ENCODE peak calls at places on chromosomes 11 and 22, in nine cellular contexts. One of them, this sample, is unnamed.

GRCh38 chr11:116170526-116171120 is 602.2 kb downstream of the BUD13 start:
- DNase-seq in IMR-90: no peak
- DNase-seq in upper lobe of right lung: no peak
- DNase-seq in fibroblast of the aortic adventitia: no peak
- DNase-seq in endothelial cell of umbilical vein: no peak
- DNase-seq in psoas muscle: no peak
- DNase-seq in SK-N-SH: peak; percentile 52
- DNase-seq in Jurkat, Clone E6-1: no peak
- DNase-seq in heart left ventricle: no peak
- DNase-seq in this sample: peak; percentile 47

GRCh38 chr11:15602779-15603178 is 488.1 kb downstream of the INSC start:
- DNase-seq in IMR-90: no peak
- DNase-seq in upper lobe of right lung: no peak
- DNase-seq in fibroblast of the aortic adventitia: no peak
- DNase-seq in endothelial cell of umbilical vein: no peak
- DNase-seq in psoas muscle: no peak
- DNase-seq in SK-N-SH: no peak
- DNase-seq in Jurkat, Clone E6-1: no peak
- DNase-seq in heart left ventricle: no peak
- DNase-seq in this sample: no peak

GRCh38 chr11:65894034-65894591 is 3.6 kb downstream of the CCDC85B start:
- DNase-seq in IMR-90: no peak
- DNase-seq in upper lobe of right lung: no peak
- DNase-seq in fibroblast of the aortic adventitia: no peak
- DNase-seq in endothelial cell of umbilical vein: peak; percentile 52
- DNase-seq in psoas muscle: no peak
- DNase-seq in SK-N-SH: no peak
- DNase-seq in Jurkat, Clone E6-1: no peak
- DNase-seq in heart left ventricle: peak; percentile 68
- DNase-seq in this sample: no peak

GRCh38 chr11:10118830-10119229 is 175.2 kb downstream of the SBF2 start:
- DNase-seq in IMR-90: no peak
- DNase-seq in upper lobe of right lung: no peak
- DNase-seq in fibroblast of the aortic adventitia: peak; percentile 54
- DNase-seq in endothelial cell of umbilical vein: peak; percentile 39
- DNase-seq in psoas muscle: no peak
- DNase-seq in SK-N-SH: no peak
- DNase-seq in Jurkat, Clone E6-1: no peak
- DNase-seq in heart left ventricle: no peak
- DNase-seq in this sample: no peak

GRCh38 chr11:58829736-58830135 is 14.8 kb downstream of the GLYATL2 start:
- DNase-seq in IMR-90: peak; percentile 78
- DNase-seq in upper lobe of right lung: no peak
- DNase-seq in fibroblast of the aortic adventitia: peak; percentile 72
- DNase-seq in endothelial cell of umbilical vein: no peak
- DNase-seq in psoas muscle: no peak
- DNase-seq in SK-N-SH: no peak
- DNase-seq in Jurkat, Clone E6-1: no peak
- DNase-seq in heart left ventricle: no peak
- DNase-seq in this sample: no peak

GRCh38 chr22:29306830-29307657 is 594 bp downstream of the GAS2L1 start:
- DNase-seq in IMR-90: peak; percentile 61
- DNase-seq in upper lobe of right lung: peak; percentile 91
- DNase-seq in fibroblast of the aortic adventitia: peak; percentile 59
- DNase-seq in endothelial cell of umbilical vein: peak; percentile 71
- DNase-seq in psoas muscle: peak; percentile 89
- DNase-seq in SK-N-SH: peak; percentile 93
- DNase-seq in Jurkat, Clone E6-1: peak; percentile 44
- DNase-seq in heart left ventricle: peak; percentile 88
- DNase-seq in this sample: peak; percentile 79

GRCh38 chr11:21514298-21514697 is 678.6 kb upstream of the ANO5 start:
- DNase-seq in IMR-90: no peak
- DNase-seq in upper lobe of right lung: no peak
- DNase-seq in fibroblast of the aortic adventitia: no peak
- DNase-seq in endothelial cell of umbilical vein: no peak
- DNase-seq in psoas muscle: no peak
- DNase-seq in SK-N-SH: peak; percentile 15
- DNase-seq in Jurkat, Clone E6-1: peak; percentile 26
- DNase-seq in heart left ventricle: no peak
- DNase-seq in this sample: no peak

GRCh38 chr22:44448271-44448780 is 49.7 kb downstream of the RTL6 start:
- DNase-seq in IMR-90: peak; percentile 94
- DNase-seq in upper lobe of right lung: peak; percentile 55
- DNase-seq in fibroblast of the aortic adventitia: peak; percentile 96
- DNase-seq in endothelial cell of umbilical vein: no peak
- DNase-seq in psoas muscle: peak; percentile 82
- DNase-seq in SK-N-SH: peak; percentile 49
- DNase-seq in Jurkat, Clone E6-1: no peak
- DNase-seq in heart left ventricle: peak; percentile 90
- DNase-seq in this sample: peak; percentile 82

GRCh38 chr11:15710593-15711260 is 596.0 kb downstream of the INSC start:
- DNase-seq in IMR-90: no peak
- DNase-seq in upper lobe of right lung: no peak
- DNase-seq in fibroblast of the aortic adventitia: no peak
- DNase-seq in endothelial cell of umbilical vein: no peak
- DNase-seq in psoas muscle: peak; percentile 81
- DNase-seq in SK-N-SH: no peak
- DNase-seq in Jurkat, Clone E6-1: no peak
- DNase-seq in heart left ventricle: no peak
- DNase-seq in this sample: no peak

GRCh38 chr11:109071712-109072524 is 350.1 kb upstream of the C11orf87 start:
- DNase-seq in IMR-90: peak; percentile 46
- DNase-seq in upper lobe of right lung: no peak
- DNase-seq in fibroblast of the aortic adventitia: peak; percentile 98
- DNase-seq in endothelial cell of umbilical vein: no peak
- DNase-seq in psoas muscle: no peak
- DNase-seq in SK-N-SH: no peak
- DNase-seq in Jurkat, Clone E6-1: no peak
- DNase-seq in heart left ventricle: peak; percentile 69
- DNase-seq in this sample: no peak

GRCh38 chr11:117068303-117068860 is 29.8 kb downstream of the SIK3 start:
- DNase-seq in IMR-90: no peak
- DNase-seq in upper lobe of right lung: no peak
- DNase-seq in fibroblast of the aortic adventitia: no peak
- DNase-seq in endothelial cell of umbilical vein: no peak
- DNase-seq in psoas muscle: no peak
- DNase-seq in SK-N-SH: no peak
- DNase-seq in Jurkat, Clone E6-1: no peak
- DNase-seq in heart left ventricle: no peak
- DNase-seq in this sample: no peak

GRCh38 chr11:119795231-119795630 is 66.2 kb upstream of the NECTIN1 start:
- DNase-seq in IMR-90: peak; percentile 77
- DNase-seq in upper lobe of right lung: peak; percentile 48
- DNase-seq in fibroblast of the aortic adventitia: peak; percentile 77
- DNase-seq in endothelial cell of umbilical vein: no peak
- DNase-seq in psoas muscle: no peak
- DNase-seq in SK-N-SH: no peak
- DNase-seq in Jurkat, Clone E6-1: no peak
- DNase-seq in heart left ventricle: no peak
- DNase-seq in this sample: no peak

GRCh38 chr11:64562723-64563351 is 28.2 kb upstream of the SLC22A12 start:
- DNase-seq in IMR-90: no peak
- DNase-seq in upper lobe of right lung: peak; percentile 22
- DNase-seq in fibroblast of the aortic adventitia: no peak
- DNase-seq in endothelial cell of umbilical vein: no peak
- DNase-seq in psoas muscle: peak; percentile 16
- DNase-seq in SK-N-SH: no peak
- DNase-seq in Jurkat, Clone E6-1: no peak
- DNase-seq in heart left ventricle: no peak
- DNase-seq in this sample: no peak

GRCh38 chr11:117873828-117874125 is 2.7 kb downstream of the FXYD6 start:
- DNase-seq in IMR-90: no peak
- DNase-seq in upper lobe of right lung: no peak
- DNase-seq in fibroblast of the aortic adventitia: no peak
- DNase-seq in endothelial cell of umbilical vein: no peak
- DNase-seq in psoas muscle: no peak
- DNase-seq in SK-N-SH: no peak
- DNase-seq in Jurkat, Clone E6-1: no peak
- DNase-seq in heart left ventricle: no peak
- DNase-seq in this sample: no peak

DNA sequence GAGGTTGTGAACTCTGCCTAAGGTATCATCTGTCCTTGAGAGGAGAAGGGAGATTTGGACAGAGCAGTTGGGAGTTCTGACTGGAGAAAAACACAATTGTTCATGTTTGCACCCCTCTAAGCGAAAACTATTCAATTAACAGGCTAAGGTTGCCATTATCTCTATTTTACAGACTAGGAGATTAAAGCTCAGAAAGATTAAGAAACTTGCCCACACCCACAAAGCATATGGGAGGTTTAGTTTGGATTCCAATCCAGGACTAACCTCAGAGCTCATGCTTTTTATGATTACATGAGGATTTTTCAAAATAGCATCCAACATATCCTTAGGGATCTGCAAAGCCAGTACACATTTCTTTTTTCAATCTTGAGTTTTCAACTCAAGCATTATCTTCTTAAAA is 22.0 kb downstream of the GAB2 start:
- DNase-seq in IMR-90: no peak
- DNase-seq in upper lobe of right lung: no peak
- DNase-seq in fibroblast of the aortic adventitia: no peak
- DNase-seq in endothelial cell of umbilical vein: no peak
- DNase-seq in psoas muscle: no peak
- DNase-seq in SK-N-SH: no peak
- DNase-seq in Jurkat, Clone E6-1: no peak
- DNase-seq in heart left ventricle: no peak
- DNase-seq in this sample: no peak
- H3K4me3 ChIP-seq in IMR-90: no peak overlapping the region
- H3K4me3 ChIP-seq in upper lobe of right lung: no peak overlapping the region
- H3K4me3 ChIP-seq in fibroblast of the aortic adventitia: no peak overlapping the region
- H3K4me3 ChIP-seq in endothelial cell of umbilical vein: no peak overlapping the region
- H3K4me3 ChIP-seq in psoas muscle: no peak overlapping the region
- H3K4me3 ChIP-seq in SK-N-SH: no peak overlapping the region
- H3K4me3 ChIP-seq in Jurkat, Clone E6-1: no peak overlapping the region
- H3K4me3 ChIP-seq in heart left ventricle: no peak overlapping the region
- H3K4me3 ChIP-seq in this sample: no peak overlapping the region

DNA sequence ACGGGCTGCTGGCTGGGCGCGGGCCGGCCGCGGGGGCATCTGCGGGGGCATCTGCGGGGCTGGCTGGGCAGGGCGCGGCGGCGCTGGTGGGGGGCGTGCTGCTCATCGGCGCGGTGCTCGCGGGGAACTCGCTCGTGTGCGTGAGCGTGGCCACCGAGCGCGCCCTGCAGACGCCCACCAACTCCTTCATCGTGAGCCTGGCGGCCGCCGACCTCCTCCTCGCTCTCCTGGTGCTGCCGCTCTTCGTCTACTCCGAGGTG is 194 bp downstream of the DRD4 start:
- DNase-seq in IMR-90: no peak
- DNase-seq in upper lobe of right lung: no peak
- DNase-seq in fibroblast of the aortic adventitia: no peak
- DNase-seq in endothelial cell of umbilical vein: no peak
- DNase-seq in psoas muscle: peak; percentile 48
- DNase-seq in SK-N-SH: peak; percentile 65
- DNase-seq in Jurkat, Clone E6-1: no peak
- DNase-seq in heart left ventricle: no peak
- DNase-seq in this sample: no peak
- H3K4me3 ChIP-seq in IMR-90: peak overlapping the region; percentile 23
- H3K4me3 ChIP-seq in upper lobe of right lung: no peak overlapping the region
- H3K4me3 ChIP-seq in fibroblast of the aortic adventitia: peak overlapping the region; percentile 25
- H3K4me3 ChIP-seq in endothelial cell of umbilical vein: no peak overlapping the region
- H3K4me3 ChIP-seq in psoas muscle: peak overlapping the region; percentile 44
- H3K4me3 ChIP-seq in SK-N-SH: peak overlapping the region; percentile 28
- H3K4me3 ChIP-seq in Jurkat, Clone E6-1: no peak overlapping the region
- H3K4me3 ChIP-seq in heart left ventricle: peak overlapping the region; percentile 38
- H3K4me3 ChIP-seq in this sample: peak overlapping the region; percentile 37

DNA sequence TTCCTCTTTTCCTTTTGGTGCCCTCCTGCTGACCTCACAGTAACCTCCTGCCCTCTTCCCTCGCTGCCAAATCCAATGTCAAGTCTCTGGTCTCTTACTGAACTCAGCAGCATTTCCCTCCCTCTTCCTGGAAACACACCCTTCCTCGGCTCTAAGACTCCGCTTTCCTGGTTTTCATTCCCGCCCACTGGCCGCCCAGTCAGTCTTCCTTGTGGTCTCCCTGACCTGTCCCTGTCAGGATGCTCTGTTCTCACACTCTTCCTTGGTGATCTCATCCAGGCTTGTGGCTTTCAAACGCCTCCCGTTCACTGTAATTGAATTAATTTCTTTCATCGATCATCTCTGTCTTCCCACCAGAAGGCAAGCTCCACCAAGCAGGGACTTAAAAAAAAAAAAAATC is 33.5 kb downstream of the MYO18B start:
- DNase-seq in IMR-90: peak; percentile 21
- DNase-seq in upper lobe of right lung: no peak
- DNase-seq in fibroblast of the aortic adventitia: no peak
- DNase-seq in endothelial cell of umbilical vein: no peak
- DNase-seq in psoas muscle: peak; percentile 41
- DNase-seq in SK-N-SH: peak; percentile 63
- DNase-seq in Jurkat, Clone E6-1: no peak
- DNase-seq in heart left ventricle: no peak
- DNase-seq in this sample: no peak
- H3K4me3 ChIP-seq in IMR-90: no peak overlapping the region
- H3K4me3 ChIP-seq in upper lobe of right lung: no peak overlapping the region
- H3K4me3 ChIP-seq in fibroblast of the aortic adventitia: no peak overlapping the region
- H3K4me3 ChIP-seq in endothelial cell of umbilical vein: no peak overlapping the region
- H3K4me3 ChIP-seq in psoas muscle: no peak overlapping the region
- H3K4me3 ChIP-seq in SK-N-SH: no peak overlapping the region
- H3K4me3 ChIP-seq in Jurkat, Clone E6-1: no peak overlapping the region
- H3K4me3 ChIP-seq in heart left ventricle: no peak overlapping the region
- H3K4me3 ChIP-seq in this sample: no peak overlapping the region

GRCh38 chr11:83914995-83915394 is 628.8 kb upstream of the CCDC90B start:
- DNase-seq in IMR-90: no peak
- DNase-seq in upper lobe of right lung: no peak
- DNase-seq in fibroblast of the aortic adventitia: no peak
- DNase-seq in endothelial cell of umbilical vein: no peak
- DNase-seq in psoas muscle: no peak
- DNase-seq in SK-N-SH: no peak
- DNase-seq in Jurkat, Clone E6-1: no peak
- DNase-seq in heart left ventricle: no peak
- DNase-seq in this sample: no peak

GRCh38 chr11:83908457-83908856 is 622.3 kb upstream of the CCDC90B start:
- DNase-seq in IMR-90: no peak
- DNase-seq in upper lobe of right lung: no peak
- DNase-seq in fibroblast of the aortic adventitia: no peak
- DNase-seq in endothelial cell of umbilical vein: no peak
- DNase-seq in psoas muscle: no peak
- DNase-seq in SK-N-SH: no peak
- DNase-seq in Jurkat, Clone E6-1: no peak
- DNase-seq in heart left ventricle: no peak
- DNase-seq in this sample: no peak

GRCh38 chr11:83909579-83909978 is 623.4 kb upstream of the CCDC90B start:
- DNase-seq in IMR-90: no peak
- DNase-seq in upper lobe of right lung: no peak
- DNase-seq in fibroblast of the aortic adventitia: no peak
- DNase-seq in endothelial cell of umbilical vein: no peak
- DNase-seq in psoas muscle: no peak
- DNase-seq in SK-N-SH: no peak
- DNase-seq in Jurkat, Clone E6-1: no peak
- DNase-seq in heart left ventricle: no peak
- DNase-seq in this sample: no peak

DNA sequence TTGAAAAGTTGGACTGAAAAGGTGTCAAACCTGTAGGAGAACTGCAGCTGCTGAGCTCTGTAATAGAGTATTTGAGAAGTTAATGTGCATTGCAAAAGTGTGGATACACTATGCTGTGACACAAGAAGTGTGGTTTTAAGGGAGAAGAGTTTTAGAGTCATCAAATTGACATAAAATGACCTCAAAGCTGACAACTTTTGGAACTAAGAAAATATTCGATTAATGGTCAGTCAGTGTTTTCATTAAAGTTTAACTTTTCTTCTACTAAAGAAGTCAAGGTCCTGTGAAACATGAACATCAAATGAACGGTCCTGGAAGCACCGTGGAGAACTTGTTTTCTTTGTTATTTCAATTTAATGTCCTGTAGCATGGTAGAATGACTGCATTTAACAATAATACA is 624.0 kb upstream of the CCDC90B start:
- DNase-seq in IMR-90: no peak
- DNase-seq in upper lobe of right lung: no peak
- DNase-seq in fibroblast of the aortic adventitia: no peak
- DNase-seq in endothelial cell of umbilical vein: no peak
- DNase-seq in psoas muscle: no peak
- DNase-seq in SK-N-SH: no peak
- DNase-seq in Jurkat, Clone E6-1: no peak
- DNase-seq in heart left ventricle: no peak
- DNase-seq in this sample: no peak
- H3K4me3 ChIP-seq in IMR-90: no peak overlapping the region
- H3K4me3 ChIP-seq in upper lobe of right lung: no peak overlapping the region
- H3K4me3 ChIP-seq in fibroblast of the aortic adventitia: no peak overlapping the region
- H3K4me3 ChIP-seq in endothelial cell of umbilical vein: no peak overlapping the region
- H3K4me3 ChIP-seq in psoas muscle: no peak overlapping the region
- H3K4me3 ChIP-seq in SK-N-SH: no peak overlapping the region
- H3K4me3 ChIP-seq in Jurkat, Clone E6-1: no peak overlapping the region
- H3K4me3 ChIP-seq in heart left ventricle: no peak overlapping the region
- H3K4me3 ChIP-seq in this sample: no peak overlapping the region